ENCODE peak calls at places on chromosomes 3 and 15, in eight cellular contexts. One of them, this sample, is unnamed.
A peak's percentile ranks its signal among the peaks of the same experiment; 100 is the strongest.

GRCh38 chr15:74569731-74570070 is 28.7 kb downstream of the ARID3B start:
- DNase-seq in choroid plexus epithelial cell: no peak
- DNase-seq in H9: no peak
- DNase-seq in HCT116: no peak
- DNase-seq in GM12865: no peak
- DNase-seq in HepG2: no peak
- DNase-seq in AG09309: no peak
- DNase-seq in neural crest cell: no peak
- DNase-seq in this sample: no peak

GRCh38 chr3:146250449-146251382 is at the start of gene PLSCR4:
- DNase-seq in GM12865: peak; percentile 13
- DNase-seq in HCT116: peak; percentile 16
- DNase-seq in H9: peak; percentile 47
- DNase-seq in choroid plexus epithelial cell: peak; percentile 86
- DNase-seq in neural crest cell: peak; percentile 29
- DNase-seq in AG09309: no peak
- DNase-seq in HepG2: no peak
- DNase-seq in this sample: peak; percentile 18

GRCh38 chr3:132088291-132088690 is 53.5 kb upstream of the CPNE4 start:
- DNase-seq in GM12865: no peak
- DNase-seq in neural crest cell: no peak
- DNase-seq in choroid plexus epithelial cell: peak; percentile 6
- DNase-seq in H9: no peak
- DNase-seq in HCT116: no peak
- DNase-seq in HepG2: no peak
- DNase-seq in AG09309: no peak
- DNase-seq in this sample: no peak

GRCh38 chr3:190122198-190122771 is 1.6 kb upstream of the P3H2 start:
- DNase-seq in neural crest cell: no peak
- DNase-seq in H9: no peak
- DNase-seq in HepG2: no peak
- DNase-seq in AG09309: no peak
- DNase-seq in GM12865: no peak
- DNase-seq in HCT116: no peak
- DNase-seq in choroid plexus epithelial cell: peak; percentile 58
- DNase-seq in this sample: no peak

GRCh38 chr3:32184187-32184730 is 54.2 kb upstream of the CMTM8 start:
- DNase-seq in GM12865: no peak
- DNase-seq in neural crest cell: no peak
- DNase-seq in HepG2: no peak
- DNase-seq in HCT116: no peak
- DNase-seq in choroid plexus epithelial cell: no peak
- DNase-seq in AG09309: peak; percentile 59
- DNase-seq in H9: no peak
- DNase-seq in this sample: no peak

GRCh38 chr15:94070341-94071275 is 160.8 kb upstream of the MCTP2 start:
- DNase-seq in AG09309: no peak
- DNase-seq in HepG2: no peak
- DNase-seq in H9: peak; percentile 57
- DNase-seq in GM12865: peak; percentile 4
- DNase-seq in neural crest cell: peak; percentile 14
- DNase-seq in HCT116: no peak
- DNase-seq in choroid plexus epithelial cell: no peak
- DNase-seq in this sample: no peak

GRCh38 chr15:52021128-52021671 is 2.2 kb downstream of the MAPK6 start:
- DNase-seq in HepG2: peak; percentile 74
- DNase-seq in neural crest cell: no peak
- DNase-seq in HCT116: peak; percentile 54
- DNase-seq in AG09309: peak; percentile 87
- DNase-seq in choroid plexus epithelial cell: peak; percentile 97
- DNase-seq in H9: no peak
- DNase-seq in GM12865: peak; percentile 93
- DNase-seq in this sample: peak; percentile 61

GRCh38 chr3:166696104-166696503 is 684.0 kb downstream of the ZBBX start:
- DNase-seq in HepG2: no peak
- DNase-seq in neural crest cell: no peak
- DNase-seq in HCT116: no peak
- DNase-seq in choroid plexus epithelial cell: no peak
- DNase-seq in GM12865: no peak
- DNase-seq in AG09309: no peak
- DNase-seq in H9: no peak
- DNase-seq in this sample: no peak

GRCh38 chr3:109532257-109533216 is 195.2 kb upstream of the DPPA4 start:
- DNase-seq in GM12865: peak; percentile 20
- DNase-seq in AG09309: peak; percentile 11
- DNase-seq in HCT116: peak; percentile 72
- DNase-seq in HepG2: peak; percentile 35
- DNase-seq in choroid plexus epithelial cell: peak; percentile 84
- DNase-seq in neural crest cell: peak; percentile 28
- DNase-seq in H9: peak; percentile 77
- DNase-seq in this sample: no peak

GRCh38 chr3:152825566-152825965 is 9.4 kb upstream of the P2RY1 start:
- DNase-seq in neural crest cell: no peak
- DNase-seq in HCT116: no peak
- DNase-seq in H9: no peak
- DNase-seq in GM12865: no peak
- DNase-seq in AG09309: no peak
- DNase-seq in choroid plexus epithelial cell: no peak
- DNase-seq in HepG2: no peak
- DNase-seq in this sample: no peak

GRCh38 chr15:55897560-55898336 is 95.7 kb downstream of the NEDD4 start:
- DNase-seq in AG09309: no peak
- DNase-seq in choroid plexus epithelial cell: peak; percentile 66
- DNase-seq in HCT116: no peak
- DNase-seq in neural crest cell: peak; percentile 55
- DNase-seq in GM12865: peak; percentile 7
- DNase-seq in HepG2: peak; percentile 41
- DNase-seq in H9: peak; percentile 55
- DNase-seq in this sample: no peak

GRCh38 chr3:184042617-184043016 is 10.2 kb upstream of the HTR3C start:
- DNase-seq in HepG2: no peak
- DNase-seq in choroid plexus epithelial cell: no peak
- DNase-seq in AG09309: no peak
- DNase-seq in HCT116: no peak
- DNase-seq in neural crest cell: no peak
- DNase-seq in H9: no peak
- DNase-seq in GM12865: no peak
- DNase-seq in this sample: no peak

GRCh38 chr3:184039414-184039813 is 7.9 kb downstream of the HTR3D start:
- DNase-seq in HCT116: no peak
- DNase-seq in GM12865: no peak
- DNase-seq in neural crest cell: no peak
- DNase-seq in choroid plexus epithelial cell: no peak
- DNase-seq in AG09309: no peak
- DNase-seq in HepG2: no peak
- DNase-seq in H9: no peak
- DNase-seq in this sample: no peak

GRCh38 chr3:184037816-184038215 is 6.3 kb downstream of the HTR3D start:
- DNase-seq in neural crest cell: no peak
- DNase-seq in GM12865: no peak
- DNase-seq in H9: no peak
- DNase-seq in choroid plexus epithelial cell: no peak
- DNase-seq in HepG2: no peak
- DNase-seq in AG09309: no peak
- DNase-seq in HCT116: peak; percentile 18
- DNase-seq in this sample: no peak

DNA sequence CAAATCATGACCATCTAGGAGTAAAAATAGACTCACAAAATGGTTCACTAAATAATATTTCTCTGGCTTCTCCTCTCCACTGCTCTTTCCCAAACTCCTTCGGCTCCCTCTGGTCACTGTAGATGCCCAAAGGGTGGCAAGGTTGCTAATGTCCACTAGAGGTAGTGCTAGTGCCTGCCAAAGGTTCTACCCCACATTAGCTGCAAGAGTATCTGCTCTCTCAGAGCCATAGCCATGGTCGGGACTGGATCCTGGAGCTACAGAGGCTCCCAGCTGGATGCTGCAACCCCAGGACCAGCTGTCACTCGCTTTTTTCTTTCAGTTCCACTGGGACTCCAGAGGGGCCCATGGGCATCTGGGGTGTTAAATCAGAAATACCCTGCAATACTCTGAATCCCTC is 8.5 kb downstream of the HTR3D start:
- DNase-seq in GM12865: peak; percentile 4
- DNase-seq in HCT116: peak; percentile 26
- DNase-seq in AG09309: peak; percentile 10
- DNase-seq in H9: peak; percentile 63
- DNase-seq in neural crest cell: no peak
- DNase-seq in HepG2: peak; percentile 38
- DNase-seq in choroid plexus epithelial cell: peak; percentile 56
- DNase-seq in this sample: no peak
- TF ChIP-seq CTCF in GM12865: no peak
- TF ChIP-seq CTCF in HCT116: peak; percentile 54
- TF ChIP-seq CTCF in AG09309: peak; percentile 68
- TF ChIP-seq CTCF in H9: peak; percentile 67
- TF ChIP-seq CTCF in neural crest cell: peak; percentile 34
- TF ChIP-seq CTCF in HepG2: peak; percentile 69
- TF ChIP-seq CTCF in choroid plexus epithelial cell: peak; percentile 65
- TF ChIP-seq CTCF in this sample: no peak

GRCh38 chr3:12370758-12371157 is 81.9 kb downstream of the PPARG start:
- DNase-seq in GM12865: no peak
- DNase-seq in AG09309: no peak
- DNase-seq in choroid plexus epithelial cell: peak; percentile 30
- DNase-seq in H9: peak; percentile 28
- DNase-seq in HepG2: peak; percentile 37
- DNase-seq in HCT116: peak; percentile 44
- DNase-seq in neural crest cell: no peak
- DNase-seq in this sample: no peak
- TF ChIP-seq CTCF in GM12865: no peak
- TF ChIP-seq CTCF in AG09309: no peak
- TF ChIP-seq CTCF in choroid plexus epithelial cell: peak; percentile 43
- TF ChIP-seq CTCF in H9: peak; percentile 55
- TF ChIP-seq CTCF in HepG2: no peak
- TF ChIP-seq CTCF in HCT116: peak; percentile 14
- TF ChIP-seq CTCF in neural crest cell: peak; percentile 30
- TF ChIP-seq CTCF in this sample: no peak

GRCh38 chr3:155554777-155555445 is 190.0 kb downstream of the PLCH1 start:
- DNase-seq in HepG2: peak; percentile 67
- DNase-seq in H9: no peak
- DNase-seq in AG09309: no peak
- DNase-seq in HCT116: no peak
- DNase-seq in neural crest cell: no peak
- DNase-seq in GM12865: peak; percentile 13
- DNase-seq in choroid plexus epithelial cell: no peak
- DNase-seq in this sample: peak; percentile 18

GRCh38 chr3:155553800-155554199 is 191.1 kb downstream of the PLCH1 start:
- DNase-seq in neural crest cell: no peak
- DNase-seq in choroid plexus epithelial cell: no peak
- DNase-seq in AG09309: no peak
- DNase-seq in GM12865: peak; percentile 19
- DNase-seq in H9: no peak
- DNase-seq in HCT116: no peak
- DNase-seq in HepG2: peak; percentile 9
- DNase-seq in this sample: peak; percentile 33

GRCh38 chr3:155549087-155549486 is 195.8 kb downstream of the PLCH1 start:
- DNase-seq in GM12865: peak; percentile 20
- DNase-seq in HepG2: no peak
- DNase-seq in AG09309: no peak
- DNase-seq in choroid plexus epithelial cell: no peak
- DNase-seq in HCT116: no peak
- DNase-seq in neural crest cell: no peak
- DNase-seq in H9: no peak
- DNase-seq in this sample: peak; percentile 6

GRCh38 chr3:155548194-155548593 is 196.7 kb downstream of the PLCH1 start:
- DNase-seq in GM12865: no peak
- DNase-seq in neural crest cell: no peak
- DNase-seq in HCT116: no peak
- DNase-seq in HepG2: no peak
- DNase-seq in H9: no peak
- DNase-seq in AG09309: peak; percentile 8
- DNase-seq in choroid plexus epithelial cell: peak; percentile 1
- DNase-seq in this sample: no peak

GRCh38 chr3:155550386-155550785 is 194.5 kb downstream of the PLCH1 start:
- DNase-seq in AG09309: no peak
- DNase-seq in HCT116: no peak
- DNase-seq in HepG2: no peak
- DNase-seq in neural crest cell: no peak
- DNase-seq in choroid plexus epithelial cell: no peak
- DNase-seq in GM12865: no peak
- DNase-seq in H9: no peak
- DNase-seq in this sample: no peak
- TF ChIP-seq CTCF in AG09309: no peak
- TF ChIP-seq CTCF in HCT116: no peak
- TF ChIP-seq CTCF in HepG2: no peak
- TF ChIP-seq CTCF in neural crest cell: no peak
- TF ChIP-seq CTCF in choroid plexus epithelial cell: no peak
- TF ChIP-seq CTCF in GM12865: no peak
- TF ChIP-seq CTCF in H9: no peak
- TF ChIP-seq CTCF in this sample: no peak

DNA sequence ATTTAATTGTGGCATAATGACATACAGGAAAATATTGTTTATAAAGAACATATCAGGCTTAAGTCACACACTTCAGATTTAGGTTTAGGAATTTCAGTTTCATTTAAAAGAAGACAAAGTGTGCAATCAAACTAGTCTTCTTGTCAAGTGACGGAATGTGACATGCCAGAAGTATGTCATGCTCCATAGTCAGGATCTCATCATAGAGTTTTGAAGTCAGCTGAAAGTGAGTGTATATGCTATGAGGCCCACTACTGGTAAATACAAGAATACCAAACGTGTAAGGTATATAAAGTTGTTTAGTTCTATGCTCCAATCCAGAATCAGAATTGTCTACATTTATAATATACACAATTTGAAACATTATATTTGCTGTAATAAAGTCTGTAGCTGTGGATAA is 988.4 kb downstream of the TBL1XR1 start:
- DNase-seq in H9: no peak
- DNase-seq in choroid plexus epithelial cell: no peak
- DNase-seq in GM12865: no peak
- DNase-seq in neural crest cell: no peak
- DNase-seq in HepG2: no peak
- DNase-seq in HCT116: no peak
- DNase-seq in AG09309: no peak
- DNase-seq in this sample: no peak
- TF ChIP-seq CTCF in H9: no peak
- TF ChIP-seq CTCF in choroid plexus epithelial cell: no peak
- TF ChIP-seq CTCF in GM12865: no peak
- TF ChIP-seq CTCF in neural crest cell: no peak
- TF ChIP-seq CTCF in HepG2: no peak
- TF ChIP-seq CTCF in HCT116: no peak
- TF ChIP-seq CTCF in AG09309: no peak
- TF ChIP-seq CTCF in this sample: no peak

This sample was measured in GM06990.